ENCODE peak calls at places on chromosomes 6 and 20, in seven cellular contexts. I is adrenal gland; B is testis; F is mammary epithelial cell; P is endodermal cell; U is effector memory CD4-positive, alpha-beta T cell; O is CD8-positive, alpha-beta T cell. E is an unnamed sample. For H3K9me3, the result is how much of the 10 kb centered on the place peaks cover.

GRCh38 chr6:168699631-168700315 is 258.8 kb downstream of the SMOC2 start:
- DNase-seq in B (peak), O (no peak), P (no peak), I (peak), U (no peak), F (no peak), E (no peak)

GRCh38 chr6:1388081-1388926 is 1.1 kb upstream of the FOXF2 start:
- DNase-seq in B (no peak), O (no peak), P (peak), U (no peak), I (no peak), F (no peak), E (no peak)

GRCh38 chr6:131628726-131629125 is 684 bp upstream of the MED23 start:
- DNase-seq in B (no peak), P (no peak), U (no peak), I (no peak), F (no peak), O (no peak), E (no peak)

GRCh38 chr6:16762547-16763477 is 1.6 kb upstream of the ATXN1 start:
- DNase-seq in O (peak), I (peak), B (peak), U (peak), P (peak), F (peak), E (peak)

GRCh38 chr20:10448270-10449156 is 13.4 kb downstream of the SLX4IP start:
- DNase-seq in I (no peak), P (peak), B (no peak), O (no peak), U (no peak), F (no peak), E (no peak)

GRCh38 chr6:130376921-130377320 is 11.1 kb downstream of the TMEM200A start:
- DNase-seq in U (no peak), O (no peak), P (no peak), F (no peak), I (no peak), B (no peak), E (no peak)

GRCh38 chr6:145963216-145964068 is 716 bp downstream of the SHPRH start:
- DNase-seq in I (peak), B (peak), O (peak), P (no peak), F (peak), U (peak), E (no peak)

GRCh38 chr6:129849456-129849855 is 11.7 kb downstream of the TMEM244 start:
- DNase-seq in F (peak), I (no peak), U (no peak), P (no peak), B (no peak), O (no peak), E (no peak)

DNA sequence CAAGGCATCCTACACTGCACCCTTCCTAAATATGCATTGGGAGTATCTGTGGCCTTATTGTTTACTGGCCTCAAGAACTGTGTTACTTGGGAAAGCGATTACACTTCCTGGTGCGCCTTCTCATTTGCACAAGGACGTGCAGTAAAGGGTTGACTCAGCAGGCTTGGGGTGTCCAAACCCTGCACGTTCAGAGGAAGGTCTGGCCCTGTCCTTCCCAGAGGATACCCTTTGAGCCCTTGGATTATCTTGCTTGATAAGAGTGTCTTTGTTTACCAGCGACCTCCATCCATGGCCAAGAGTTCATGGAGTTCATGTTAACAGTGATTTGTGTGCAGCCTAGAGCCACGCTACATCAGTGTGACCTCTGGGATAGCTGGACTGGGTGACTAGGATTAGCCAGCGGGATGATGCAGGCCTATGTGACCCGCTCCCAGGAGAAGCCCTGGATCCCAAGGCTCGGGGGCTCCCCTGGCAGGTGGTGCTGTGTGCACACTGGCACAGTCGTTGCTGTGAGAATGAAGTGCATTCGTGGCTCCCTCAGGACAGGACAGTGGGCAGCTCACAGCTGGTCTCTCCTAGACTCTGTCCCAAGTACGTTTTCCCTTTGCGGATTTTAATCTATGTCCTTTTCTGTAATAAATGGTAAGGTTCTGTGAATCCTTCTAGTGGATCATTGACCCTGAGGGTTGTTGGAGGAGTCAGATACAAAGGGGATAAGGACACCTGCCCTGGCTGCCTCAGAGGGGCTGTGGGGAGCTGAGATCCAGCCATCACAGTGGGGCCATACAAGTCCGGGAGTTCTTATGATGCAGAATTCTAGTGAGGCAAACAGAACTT is 73.5 kb downstream of the TTLL2 start:
- DNase-seq in I (no peak), P (peak), B (no peak), F (no peak), O (no peak), U (no peak), E (no peak)
- H3K9me3 ChIP-seq in I (under half), P (under half), B (under half), F (under half), O (under half), U (under half), E (under half)

GRCh38 chr6:90739339-90739738 is 152.5 kb upstream of the MAP3K7 start:
- DNase-seq in F (no peak), I (no peak), U (no peak), B (no peak), P (peak), O (no peak), E (no peak)

GRCh38 chr6:90739802-90740201 is 152.9 kb upstream of the MAP3K7 start:
- DNase-seq in F (no peak), P (no peak), I (no peak), O (no peak), B (no peak), U (no peak), E (no peak)
- H3K9me3 ChIP-seq in F (under half), P (under half), I (under half), O (under half), B (under half), U (under half), E (under half)

GRCh38 chr20:31278178-31278577 is 20.7 kb downstream of the DEFB115 start:
- DNase-seq in F (no peak), O (no peak), I (no peak), P (no peak), B (no peak), U (no peak), E (no peak)

GRCh38 chr20:31274441-31274840 is 17.0 kb downstream of the DEFB115 start:
- DNase-seq in U (no peak), B (no peak), O (no peak), I (no peak), P (no peak), F (no peak), E (no peak)
- H3K9me3 ChIP-seq in U (under half), B (under half), O (under half), I (under half), P (half or more), F (under half), E (under half)

DNA sequence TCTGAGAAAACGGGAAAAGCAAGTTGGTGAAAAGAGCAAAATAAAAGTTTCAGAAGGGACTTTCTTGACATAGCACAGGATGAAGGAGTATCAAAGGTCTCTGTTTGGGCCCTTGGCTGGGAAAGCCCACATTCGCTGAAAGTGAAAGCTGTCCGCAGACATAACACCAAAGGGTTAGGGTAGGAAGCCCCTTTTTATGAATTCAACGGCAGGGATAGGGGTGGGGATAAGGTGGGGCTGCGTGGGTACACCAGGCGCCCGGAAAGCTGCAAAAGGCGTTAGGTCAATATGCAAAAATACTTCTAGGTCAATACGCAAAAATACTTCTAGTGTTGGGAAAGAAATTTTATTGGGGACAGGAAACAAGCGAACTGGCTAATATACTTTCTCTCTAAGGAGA is 135.1 kb downstream of the OR2B2 start:
- DNase-seq in U (no peak), P (peak), B (no peak), O (no peak), I (no peak), F (no peak), E (no peak)
- H3K9me3 ChIP-seq in U (under half), P (under half), B (under half), O (under half), I (under half), F (under half), E (under half)

DNA sequence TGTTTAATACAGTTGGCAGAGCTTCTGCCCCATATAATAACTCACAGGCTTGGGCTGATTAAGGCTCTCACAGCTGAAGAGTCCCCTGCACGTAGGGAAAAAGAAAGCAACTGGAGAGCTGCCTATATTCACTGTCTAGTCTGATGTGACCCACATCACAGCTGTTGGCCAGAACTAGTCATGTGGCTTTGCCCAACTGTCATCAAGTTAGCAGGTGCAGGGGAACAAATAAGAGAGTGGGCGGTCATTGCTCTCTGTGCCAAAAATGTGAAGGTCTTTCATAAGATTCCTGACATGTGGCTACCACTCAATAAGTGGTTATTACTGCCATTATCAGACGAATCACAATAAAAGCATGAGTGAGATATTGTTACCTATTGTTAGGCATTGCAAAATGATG is 665.2 kb downstream of the DOK5 start:
- DNase-seq in O (no peak), B (no peak), I (no peak), F (no peak), P (no peak), U (no peak), E (no peak)
- H3K9me3 ChIP-seq in O (under half), B (under half), I (under half), F (under half), P (under half), U (under half), E (under half)

DNA sequence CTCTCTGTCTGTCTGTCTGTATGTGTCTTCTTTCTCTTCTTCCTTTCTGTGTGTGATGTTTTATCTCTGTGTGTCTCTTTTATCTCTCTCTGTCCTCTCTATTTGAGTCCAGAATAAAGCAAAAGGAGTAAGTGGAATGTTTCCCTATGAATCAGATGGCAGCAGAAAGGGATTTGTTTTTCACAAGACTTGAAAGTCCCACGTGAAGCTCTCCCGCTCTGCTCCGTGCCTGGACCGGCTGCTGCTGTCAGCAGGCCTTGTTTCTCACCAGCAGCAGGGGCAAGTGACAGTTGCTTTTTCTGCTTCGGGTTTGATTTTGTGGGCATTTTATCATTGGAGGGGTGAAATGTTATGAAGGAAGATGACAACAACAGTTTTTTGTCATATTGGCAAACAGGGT is 212.7 kb downstream of the PACRG start:
- DNase-seq in P (no peak), B (peak), O (no peak), F (no peak), U (no peak), I (no peak), E (no peak)
- H3K9me3 ChIP-seq in P (under half), B (under half), O (under half), F (under half), U (under half), I (under half), E (under half)

GRCh38 chr20:29298271-29298590 is 1959.2 kb upstream of the DEFB115 start:
- DNase-seq in O (no peak), F (no peak), U (no peak), I (no peak), P (no peak), B (no peak), E (no peak)

GRCh38 chr20:29299811-29300578 is 1957.5 kb upstream of the DEFB115 start:
- DNase-seq in F (no peak), B (no peak), I (no peak), U (no peak), P (no peak), O (no peak), E (no peak)

GRCh38 chr20:29296256-29297230 is 1960.9 kb upstream of the DEFB115 start:
- DNase-seq in I (no peak), P (no peak), U (no peak), F (no peak), O (no peak), B (no peak), E (no peak)

GRCh38 chr20:29298759-29299613 is 1958.5 kb upstream of the DEFB115 start:
- DNase-seq in B (no peak), P (no peak), U (no peak), O (no peak), F (no peak), I (no peak), E (no peak)

GRCh38 chr20:29297411-29298270 is 1959.8 kb upstream of the DEFB115 start:
- DNase-seq in O (no peak), B (no peak), P (no peak), I (no peak), U (no peak), F (no peak), E (no peak)
- H3K9me3 ChIP-seq in O (under half), B (under half), P (under half), I (under half), U (under half), F (half or more), E (under half)

DNA sequence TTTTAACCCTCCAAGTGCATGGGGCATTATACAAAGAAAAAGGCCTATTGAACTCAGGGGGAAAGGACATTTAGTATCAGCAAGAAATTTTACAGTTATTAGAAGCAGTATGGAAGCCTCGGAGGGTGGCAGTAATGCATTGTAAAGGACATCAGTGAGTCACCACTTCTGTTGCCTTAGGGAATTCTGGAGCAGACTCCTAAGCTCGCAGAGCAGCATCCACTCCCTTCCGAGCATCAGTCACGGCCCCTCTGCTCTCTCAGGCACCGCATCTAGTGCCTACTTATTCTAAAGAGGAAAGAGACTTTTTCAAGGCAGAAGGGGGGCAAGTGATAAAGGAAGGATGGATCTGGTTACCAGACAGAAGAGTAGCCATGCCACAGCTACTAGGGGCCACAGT is 296.5 kb downstream of the RNGTT start:
- DNase-seq in P (no peak), O (no peak), U (no peak), I (no peak), F (no peak), B (no peak), E (no peak)
- H3K9me3 ChIP-seq in P (half or more), O (under half), U (under half), I (under half), F (under half), B (under half), E (under half)

GRCh38 chr20:24897974-24898373 is 51.1 kb upstream of the CST7 start:
- DNase-seq in U (no peak), F (no peak), P (no peak), I (no peak), B (no peak), O (no peak), E (no peak)
- H3K9me3 ChIP-seq in U (under half), F (under half), P (under half), I (under half), B (under half), O (under half), E (under half)

GRCh38 chr20:41600926-41601631 is 17.1 kb downstream of the CHD6 start:
- DNase-seq in O (no peak), B (no peak), U (no peak), P (no peak), I (no peak), F (no peak), E (no peak)

GRCh38 chr20:41594514-41595322 is 23.5 kb downstream of the CHD6 start:
- DNase-seq in I (no peak), B (no peak), F (no peak), O (no peak), P (no peak), U (no peak), E (no peak)

GRCh38 chr20:41599699-41600104 is 18.5 kb downstream of the CHD6 start:
- DNase-seq in O (no peak), P (no peak), U (no peak), I (no peak), B (no peak), F (no peak), E (no peak)

GRCh38 chr20:41601742-41602141 is 16.4 kb downstream of the CHD6 start:
- DNase-seq in U (no peak), I (no peak), B (no peak), O (no peak), F (no peak), P (no peak), E (no peak)

DNA sequence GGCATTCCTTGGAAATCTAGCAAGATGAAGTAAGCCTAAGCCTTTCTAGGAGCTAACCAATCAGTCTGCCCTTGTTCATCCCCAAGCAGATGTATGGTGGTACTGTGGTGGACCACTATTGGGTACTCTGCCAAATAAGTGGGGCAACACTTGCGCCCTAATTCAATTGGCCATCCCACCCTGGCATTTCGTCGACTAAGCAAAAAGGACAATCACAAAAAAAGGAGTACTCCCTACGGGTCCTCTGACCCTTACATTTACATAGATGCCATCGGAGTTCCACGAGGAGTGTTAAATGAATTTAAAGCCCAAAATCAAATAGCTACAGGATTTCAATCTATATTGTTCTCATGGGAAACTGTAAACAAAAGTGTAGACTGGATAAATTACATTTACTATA is 19.5 kb downstream of the CHD6 start:
- DNase-seq in P (no peak), U (no peak), I (no peak), O (no peak), B (no peak), F (no peak), E (no peak)
- H3K9me3 ChIP-seq in P (half or more), U (under half), I (under half), O (under half), B (under half), F (under half), E (under half)